ENCODE peak calls at places on chromosome 5, in four cellular contexts. E is Panc1, Q is IMR-90, M is neural progenitor cell. B is an unnamed sample.

GRCh38 chr5:76704131-76704663 is 11.7 kb upstream of the F2R start:
- DNase-seq in E (no peak), Q (peak; percentile 51), M (no peak), B (no peak)

GRCh38 chr5:147629196-147629595 is 119.3 kb upstream of the DPYSL3 start:
- DNase-seq in E (no peak), Q (no peak), M (no peak), B (no peak)

GRCh38 chr5:29351170-29351569 is 1842.3 kb upstream of the CDH6 start:
- DNase-seq in E (no peak), Q (no peak), M (no peak), B (no peak)

GRCh38 chr5:84564311-84564710 is 179.6 kb upstream of the EDIL3 start:
- DNase-seq in E (no peak), Q (peak; percentile 33), M (no peak), B (no peak)

GRCh38 chr5:14908195-14908594 is 36.6 kb upstream of the ANKH start:
- DNase-seq in E (no peak), Q (peak; percentile 23), M (no peak), B (no peak)

GRCh38 chr5:27083763-27084420 is 45.5 kb upstream of the CDH9 start:
- DNase-seq in E (no peak), Q (no peak), M (no peak), B (no peak)

GRCh38 chr5:135883441-135883840 is 12.2 kb downstream of the IL9 start:
- DNase-seq in E (no peak), Q (no peak), M (no peak), B (peak; percentile 16)

GRCh38 chr5:80754900-80755299 is 100.1 kb upstream of the DHFR start:
- DNase-seq in E (no peak), Q (peak; percentile 3), M (peak; percentile 89), B (peak; percentile 14)

GRCh38 chr5:61089351-61089750 is 72.9 kb downstream of the SMIM15 start:
- DNase-seq in E (no peak), Q (peak; percentile 28), M (no peak), B (no peak)

GRCh38 chr5:88279584-88279983 is 10.9 kb upstream of the TMEM161B start:
- DNase-seq in E (no peak), Q (peak; percentile 2), M (no peak), B (no peak)

GRCh38 chr5:149153751-149154610 is 12.7 kb downstream of the ABLIM3 start:
- DNase-seq in E (peak; percentile 88), Q (peak; percentile 75), M (no peak), B (no peak)

GRCh38 chr5:170614071-170614490 is 110.3 kb downstream of the KCNIP1 start:
- DNase-seq in E (no peak), Q (no peak), M (no peak), B (no peak)

GRCh38 chr5:40080191-40080590 is 599.5 kb upstream of the PTGER4 start:
- DNase-seq in E (no peak), Q (no peak), M (no peak), B (no peak)

GRCh38 chr5:38167562-38167996 is 90.8 kb upstream of the EGFLAM start:
- DNase-seq in E (no peak), Q (no peak), M (no peak), B (no peak)

GRCh38 chr5:147081256-147081872 is 153.5 kb upstream of the STK32A start:
- DNase-seq in E (no peak), Q (no peak), M (peak; percentile 42), B (no peak)

GRCh38 chr5:72235725-72236124 is 84.3 kb downstream of the MRPS27 start:
- DNase-seq in E (no peak), Q (no peak), M (no peak), B (no peak)

GRCh38 chr5:176779537-176779936 is 30.8 kb upstream of the UNC5A start:
- DNase-seq in E (no peak), Q (no peak), M (no peak), B (no peak)

GRCh38 chr5:108681079-108681921 is 66.4 kb upstream of the FER start:
- DNase-seq in E (peak; percentile 63), Q (peak; percentile 78), M (peak; percentile 71), B (peak; percentile 25)

GRCh38 chr5:33049845-33050244 is 338.7 kb downstream of the NPR3 start:
- DNase-seq in E (peak; percentile 83), Q (peak; percentile 94), M (no peak), B (no peak)

GRCh38 chr5:179284751-179285191 is 60.5 kb downstream of the ADAMTS2 start:
- DNase-seq in E (no peak), Q (peak; percentile 40), M (no peak), B (no peak)

DNA sequence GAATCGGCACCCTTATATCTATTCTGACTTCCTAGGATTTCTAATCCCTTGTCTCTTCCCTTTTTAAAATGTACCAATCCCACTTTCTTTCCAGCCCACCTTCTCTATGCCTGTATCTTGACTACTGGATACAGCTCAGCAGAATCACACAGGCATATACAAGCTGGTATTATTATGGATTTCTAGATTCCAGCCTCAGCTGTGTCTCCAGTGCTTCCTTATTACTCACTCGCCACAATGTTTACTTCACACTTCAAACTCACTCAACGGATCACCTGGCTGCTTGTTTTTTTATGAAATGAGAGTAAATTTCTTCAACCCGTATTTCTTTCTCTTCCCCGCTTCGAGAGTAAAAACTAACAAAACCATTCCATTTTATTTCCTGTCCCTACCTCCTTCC is 38.8 kb downstream of the CWC27 start:
- DNase-seq in E (no peak), Q (peak; percentile 80), M (no peak), B (no peak)
- H3K4me3 ChIP-seq in E (no peak overlapping the region), Q (no peak overlapping the region), M (no peak overlapping the region), B (no peak overlapping the region)

GRCh38 chr5:132742158-132742557 is 4.8 kb upstream of the KIF3A start:
- DNase-seq in E (no peak), Q (no peak), M (no peak), B (no peak)
- H3K4me3 ChIP-seq in E (no peak overlapping the region), Q (no peak overlapping the region), M (no peak overlapping the region), B (no peak overlapping the region)

DNA sequence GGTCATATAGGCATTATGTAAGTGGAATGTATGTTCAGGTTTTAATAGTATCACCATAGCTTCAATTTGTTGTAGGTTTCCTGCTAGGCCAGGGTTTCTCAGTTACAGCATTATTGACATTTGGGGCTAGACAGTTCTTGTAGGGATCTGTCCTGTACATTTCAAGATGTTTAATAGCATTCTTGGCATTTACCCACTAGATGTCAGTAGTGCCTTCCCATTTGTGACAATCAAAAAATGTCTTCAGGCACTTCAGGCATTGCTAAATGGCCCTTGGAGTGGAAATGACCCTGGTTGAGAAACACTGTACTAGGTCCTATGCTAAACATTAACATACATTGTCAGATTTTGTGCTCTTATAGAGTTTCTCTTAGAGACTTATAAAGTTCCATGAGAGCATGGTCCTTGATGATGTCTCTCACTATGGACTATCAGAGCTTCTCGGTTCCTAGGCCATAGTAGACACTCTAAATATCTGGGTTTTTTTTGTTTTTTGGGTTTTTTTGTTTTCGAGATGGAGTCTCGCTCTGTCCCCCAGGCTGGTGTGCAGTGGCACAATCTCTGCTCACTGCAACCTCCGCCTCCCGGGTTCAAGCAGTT is 1.4 kb downstream of the KIF20A start:
- DNase-seq in E (peak; percentile 64), Q (peak; percentile 64), M (peak; percentile 68), B (peak; percentile 22)
- H3K4me3 ChIP-seq in E (peak overlapping the region; percentile 93), Q (no peak overlapping the region), M (peak overlapping the region; percentile 79), B (peak overlapping the region; percentile 91)

DNA sequence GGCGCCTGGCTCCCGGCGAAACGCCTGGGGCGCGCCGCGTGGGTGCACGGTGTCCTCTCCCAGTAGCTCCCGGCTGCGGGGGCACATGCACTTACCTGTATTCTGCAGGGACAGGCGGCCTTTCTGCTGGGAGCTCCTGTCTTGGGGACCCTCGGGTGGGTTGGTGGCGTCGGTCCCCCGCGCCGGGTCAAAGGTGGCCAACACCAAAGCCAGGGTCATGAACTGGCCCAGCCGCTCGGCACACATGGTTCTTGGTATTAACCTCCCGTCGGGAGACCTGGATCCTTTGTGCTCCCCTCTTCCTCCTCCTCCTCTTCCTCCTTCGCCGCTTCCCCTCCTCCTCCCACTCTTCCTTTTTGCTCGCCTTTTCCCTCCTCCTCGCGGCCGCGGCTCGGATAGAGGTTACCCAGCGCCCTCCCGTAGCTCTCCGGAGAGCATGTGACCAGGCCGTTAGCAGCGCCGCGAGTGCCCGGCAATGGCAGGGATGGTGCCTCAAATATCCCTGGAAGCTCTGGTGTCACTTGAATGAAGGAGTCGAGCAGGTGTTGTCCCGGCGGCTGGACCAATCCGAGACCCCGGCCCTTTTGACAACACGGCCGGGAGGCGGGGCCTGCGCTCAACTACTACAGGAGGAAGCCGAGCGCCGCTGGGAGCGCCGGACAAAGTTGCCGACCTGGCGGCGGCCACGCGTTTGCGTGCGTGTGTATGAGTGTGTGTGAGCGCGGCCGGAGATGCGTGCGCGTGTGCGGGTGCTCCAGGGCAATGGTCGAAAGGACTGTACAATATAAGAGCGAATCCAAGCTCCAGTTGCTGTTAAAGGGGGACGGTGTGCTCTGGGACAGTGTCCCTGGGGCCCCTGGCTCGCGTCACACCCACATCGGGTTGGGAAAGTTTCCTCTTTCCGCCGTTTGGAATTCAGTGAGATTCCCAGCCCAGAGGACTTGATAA is at the start of gene STC2:
- DNase-seq in E (peak; percentile 72), Q (peak; percentile 94), M (peak; percentile 98), B (peak; percentile 90)
- H3K4me3 ChIP-seq in E (peak within 1 kb of the TSS; percentile 64), Q (peak within 1 kb of the TSS; percentile 89), M (peak within 1 kb of the TSS; percentile 60), B (peak within 1 kb of the TSS; percentile 65)

B was measured in WERI-Rb-1.